ENCODE peak calls at places on chromosomes 5 and 9, in eight cellular contexts. P is mammary epithelial cell; A is heart left ventricle; B is CD8-positive, alpha-beta T cell; V is lower lobe of right lung; M is prostate gland; S is lung; J is AG04450. E is an unnamed sample.

GRCh38 chr5:113181853-113182490 is 205.4 kb downstream of the DCP2 start:
- DNase-seq in P (no peak), A (no peak), B (no peak), V (no peak), M (no peak), S (no peak), J (no peak), E (no peak)

GRCh38 chr5:5271606-5272321 is 131.6 kb downstream of the ADAMTS16 start:
- DNase-seq in P (peak), A (no peak), B (no peak), V (no peak), M (no peak), S (no peak), J (no peak), E (no peak)

GRCh38 chr9:136881691-136882108 is 4.6 kb upstream of the TRAF2 start:
- DNase-seq in P (peak), A (no peak), B (peak), V (no peak), M (no peak), S (no peak), J (no peak), E (no peak)

GRCh38 chr9:117340422-117340821 is 74.4 kb downstream of the ASTN2 start:
- DNase-seq in P (no peak), A (no peak), B (no peak), V (no peak), M (no peak), S (no peak), J (no peak), E (no peak)

GRCh38 chr5:5629579-5629978 is 207.1 kb downstream of the ICE1 start:
- DNase-seq in P (no peak), A (no peak), B (no peak), V (no peak), M (no peak), S (no peak), J (no peak), E (peak)

GRCh38 chr5:51386916-51387853 is 3.9 kb downstream of the ISL1 start:
- DNase-seq in P (no peak), A (no peak), B (no peak), V (no peak), M (no peak), S (no peak), J (no peak), E (no peak)

GRCh38 chr5:85334-85995 is 6.5 kb upstream of the PLEKHG4B start:
- DNase-seq in P (no peak), A (no peak), B (no peak), V (no peak), M (no peak), S (peak), J (no peak), E (no peak)

GRCh38 chr9:119951090-119951489 is 581.9 kb upstream of the BRINP1 start:
- DNase-seq in P (no peak), A (no peak), B (no peak), V (no peak), M (no peak), S (no peak), J (no peak), E (no peak)

GRCh38 chr9:37602817-37603216 is 10.4 kb upstream of the TOMM5 start:
- DNase-seq in P (peak), A (no peak), B (no peak), V (peak), M (peak), S (no peak), J (no peak), E (peak)

GRCh38 chr5:73122875-73123810 is 2.8 kb downstream of the TMEM171 start:
- DNase-seq in P (peak), A (no peak), B (no peak), V (no peak), M (no peak), S (no peak), J (no peak), E (peak)

DNA sequence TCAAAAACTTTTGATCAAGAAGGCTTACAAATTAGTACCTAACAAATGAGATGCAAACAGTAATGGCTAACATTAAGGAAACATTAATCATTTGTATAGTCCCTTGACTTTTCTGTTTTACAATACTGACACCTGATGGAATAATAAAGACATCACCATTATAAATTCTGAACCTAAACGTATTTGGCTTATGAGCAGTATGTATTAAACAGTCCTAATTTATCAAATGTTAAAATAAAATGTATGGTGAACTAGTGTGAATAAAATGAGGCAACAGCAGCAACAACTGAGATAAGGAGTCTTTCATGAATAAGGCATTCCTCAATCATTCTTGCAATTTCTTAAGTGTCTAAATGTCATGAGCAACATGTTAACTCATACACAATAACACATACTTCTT is 6.0 kb downstream of the PUM3 start:
- DNase-seq in P (no peak), A (no peak), B (no peak), V (no peak), M (no peak), S (no peak), J (no peak), E (peak)
- H3K4me3 ChIP-seq in P (no peak), A (peak), B (no peak), V (peak), M (no peak), S (no peak), J (peak), E (no peak)

DNA sequence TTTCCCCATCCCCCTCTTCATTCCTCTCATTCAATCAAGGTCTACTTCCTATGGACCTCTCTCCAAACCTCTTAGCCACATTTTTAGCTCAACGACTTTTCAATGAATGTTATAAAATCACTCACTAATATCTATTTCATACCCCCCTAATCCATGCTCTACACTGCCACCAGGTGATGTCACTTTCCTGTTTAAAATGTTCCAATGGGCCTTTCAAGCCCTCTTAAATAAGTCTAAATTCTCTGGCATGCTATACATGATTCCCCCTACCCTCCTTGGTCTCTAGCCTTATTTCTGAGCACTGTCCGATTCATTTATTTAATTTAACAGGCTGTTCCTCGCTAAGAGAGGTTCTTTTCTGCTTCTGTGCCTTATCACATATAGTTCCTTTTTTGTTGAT is 9.3 kb downstream of the ABHD17B start:
- DNase-seq in P (no peak), A (no peak), B (no peak), V (no peak), M (no peak), S (no peak), J (no peak), E (no peak)
- TF ChIP-seq CTCF in P (no peak), A (no peak), B (peak), V (no peak), M (no peak), S (no peak), J (no peak), E (no peak)

DNA sequence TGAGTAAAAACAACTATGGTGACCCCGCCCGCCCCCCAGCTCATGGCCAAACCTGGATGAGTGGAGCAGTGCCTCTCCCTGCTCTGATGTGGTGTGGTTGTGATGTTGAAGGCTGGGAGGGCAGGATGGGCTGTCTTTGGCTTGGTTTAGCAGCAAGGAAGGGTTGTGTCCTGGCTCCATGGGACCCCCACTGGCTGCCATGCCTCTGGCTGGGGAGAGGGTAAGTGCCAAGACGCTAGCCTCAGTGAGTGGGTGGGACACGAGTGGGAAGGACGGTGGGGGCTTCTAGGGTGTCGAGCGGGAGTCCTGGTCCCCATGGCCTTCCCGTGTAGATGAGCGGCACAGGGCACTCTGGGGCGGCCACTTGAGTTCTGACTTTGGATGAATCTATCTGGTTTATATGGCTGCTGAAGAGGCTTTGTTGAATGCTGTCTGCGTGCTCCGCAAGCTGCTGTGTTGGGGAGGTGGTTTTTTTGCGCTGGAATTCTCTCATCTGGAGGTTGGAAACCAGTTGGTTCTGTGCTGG is 50.4 kb downstream of the DAB2IP start:
- DNase-seq in P (no peak), A (no peak), B (no peak), V (no peak), M (no peak), S (no peak), J (no peak), E (no peak)
- H3K4me3 ChIP-seq in P (peak), A (no peak), B (no peak), V (no peak), M (no peak), S (no peak), J (no peak), E (no peak)

DNA sequence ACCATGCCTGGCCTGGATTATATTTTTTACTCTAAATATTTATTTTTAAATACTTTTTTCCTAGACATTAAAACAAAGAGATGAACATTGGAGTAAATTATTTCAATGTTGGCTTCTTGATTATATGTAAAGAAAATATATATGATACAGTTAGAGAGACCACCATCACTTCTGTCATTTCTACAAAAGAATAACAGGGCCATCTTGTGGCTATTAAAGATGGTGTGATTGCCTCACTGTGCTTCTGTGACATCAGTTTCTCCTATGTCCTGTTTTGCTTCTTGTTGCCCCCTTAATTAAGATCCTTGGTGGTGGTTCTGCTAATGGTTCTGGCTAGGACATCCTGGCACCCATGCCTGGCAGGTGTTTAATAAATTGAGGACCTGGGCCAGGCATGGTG is 32.9 kb downstream of the NDFIP1 start:
- DNase-seq in P (no peak), A (no peak), B (no peak), V (no peak), M (no peak), S (no peak), J (no peak), E (no peak)
- TF ChIP-seq CTCF in P (no peak), A (no peak), B (no peak), V (no peak), M (no peak), S (no peak), J (no peak), E (no peak)